ENCODE peak calls at places on chromosomes 3 and 15, in five cellular contexts. M, P, V, O and Q are unnamed samples.

GRCh38 chr3:79183496-79183895 is 584.3 kb downstream of the ROBO1 start:
- DNase-seq in P (no peak), V (no peak), M (no peak), O (no peak), Q (no peak)

GRCh38 chr3:53501203-53501602 is 6.8 kb downstream of the CACNA1D start:
- DNase-seq in O (no peak), M (no peak), P (no peak), V (no peak), Q (no peak)

GRCh38 chr3:178847170-178847569 is 224.4 kb downstream of the ZMAT3 start:
- DNase-seq in O (no peak), V (no peak), P (no peak), M (no peak), Q (no peak)

GRCh38 chr3:152121292-152121654 is 147.5 kb upstream of the MBNL1 start:
- DNase-seq in M (no peak), V (no peak), P (peak; percentile 84), O (no peak), Q (peak; percentile 39)

GRCh38 chr3:185216587-185216918 is 37.3 kb downstream of the EHHADH start:
- DNase-seq in O (no peak), M (no peak), V (no peak), P (no peak), Q (peak; percentile 44)

GRCh38 chr3:39433642-39434041 is 27.1 kb downstream of the RPSA start:
- DNase-seq in M (no peak), P (peak; percentile 56), V (no peak), O (no peak), Q (peak; percentile 43)

GRCh38 chr3:193870376-193871092 is 265.4 kb upstream of the HES1 start:
- DNase-seq in P (peak; percentile 9), M (no peak), O (no peak), V (no peak), Q (peak; percentile 24)

GRCh38 chr3:120506828-120507774 is 56.3 kb upstream of the FSTL1 start:
- DNase-seq in V (peak; percentile 19), M (no peak), O (no peak), P (peak; percentile 75), Q (peak; percentile 60)

GRCh38 chr3:18758047-18758704 is 333.0 kb upstream of the SATB1 start:
- DNase-seq in P (peak; percentile 3), O (no peak), V (peak; percentile 90), M (no peak), Q (no peak)

GRCh38 chr3:65666426-65667091 is 372.2 kb downstream of the MAGI1 start:
- DNase-seq in P (peak; percentile 72), M (no peak), V (no peak), O (no peak), Q (no peak)

GRCh38 chr3:84039091-84039490 is 919.7 kb upstream of the CADM2 start:
- DNase-seq in O (no peak), M (no peak), P (no peak), V (no peak), Q (no peak)

GRCh38 chr15:25402342-25402741 is 36.5 kb downstream of the UBE3A start:
- DNase-seq in M (no peak), V (no peak), O (no peak), P (no peak), Q (no peak)

GRCh38 chr3:41041899-41042298 is 157.4 kb upstream of the CTNNB1 start:
- DNase-seq in V (no peak), M (no peak), P (no peak), O (no peak), Q (no peak)

GRCh38 chr15:27057904-27058645 is 87.1 kb downstream of the GABRG3 start:
- DNase-seq in V (no peak), P (no peak), M (no peak), O (no peak), Q (peak; percentile 42)

GRCh38 chr15:69997701-69998273 is 99.9 kb downstream of the TLE3 start:
- DNase-seq in P (peak; percentile 57), V (no peak), M (no peak), O (no peak), Q (peak; percentile 67)

GRCh38 chr3:58824285-58824684 is 157.7 kb upstream of the FAM3D start:
- DNase-seq in V (peak; percentile 3), O (no peak), M (peak; percentile 21), P (peak; percentile 60), Q (peak; percentile 14)

GRCh38 chr15:59180946-59181345 is 25.7 kb upstream of the LDHAL6B start:
- DNase-seq in P (peak; percentile 87), O (no peak), M (no peak), V (no peak), Q (no peak)

GRCh38 chr3:184715943-184716651 is 4.2 kb upstream of the MAGEF1 start:
- DNase-seq in P (no peak), M (no peak), V (no peak), O (no peak), Q (no peak)